ENCODE peak calls at places on chromosomes 11 and 22, in nine cellular contexts. One of them, this sample, is unnamed.
A peak's percentile ranks its signal among the peaks of the same experiment; 100 is the strongest.

GRCh38 chr22:37486224-37486845 is at the start of gene MFNG:
- DNase-seq in Jurkat, Clone E6-1: peak; percentile 37
- DNase-seq in brain microvascular endothelial cell: no peak
- DNase-seq in body of pancreas: peak; percentile 72
- DNase-seq in tibial nerve: peak; percentile 26
- DNase-seq in cardiac fibroblast: peak; percentile 31
- DNase-seq in K562: peak; percentile 86
- DNase-seq in fibroblast of pulmonary artery: peak; percentile 34
- DNase-seq in breast epithelium: peak; percentile 48
- DNase-seq in this sample: no peak

GRCh38 chr11:109112748-109113378 is 309.1 kb upstream of the C11orf87 start:
- DNase-seq in Jurkat, Clone E6-1: no peak
- DNase-seq in brain microvascular endothelial cell: no peak
- DNase-seq in body of pancreas: peak; percentile 34
- DNase-seq in tibial nerve: no peak
- DNase-seq in cardiac fibroblast: no peak
- DNase-seq in K562: no peak
- DNase-seq in fibroblast of pulmonary artery: no peak
- DNase-seq in breast epithelium: no peak
- DNase-seq in this sample: no peak

GRCh38 chr22:28172948-28173360 is 253.9 kb upstream of the PITPNB start:
- DNase-seq in Jurkat, Clone E6-1: peak; percentile 32
- DNase-seq in brain microvascular endothelial cell: no peak
- DNase-seq in body of pancreas: no peak
- DNase-seq in tibial nerve: no peak
- DNase-seq in cardiac fibroblast: no peak
- DNase-seq in K562: no peak
- DNase-seq in fibroblast of pulmonary artery: no peak
- DNase-seq in breast epithelium: no peak
- DNase-seq in this sample: no peak

GRCh38 chr22:46136539-46137217 is 13.6 kb upstream of the PPARA start:
- DNase-seq in Jurkat, Clone E6-1: no peak
- DNase-seq in brain microvascular endothelial cell: no peak
- DNase-seq in body of pancreas: no peak
- DNase-seq in tibial nerve: no peak
- DNase-seq in cardiac fibroblast: no peak
- DNase-seq in K562: no peak
- DNase-seq in fibroblast of pulmonary artery: no peak
- DNase-seq in breast epithelium: no peak
- DNase-seq in this sample: no peak

GRCh38 chr22:29799217-29799680 is 32.1 kb downstream of the UQCR10 start:
- DNase-seq in Jurkat, Clone E6-1: peak; percentile 4
- DNase-seq in brain microvascular endothelial cell: peak; percentile 78
- DNase-seq in body of pancreas: peak; percentile 92
- DNase-seq in tibial nerve: peak; percentile 79
- DNase-seq in cardiac fibroblast: peak; percentile 97
- DNase-seq in K562: peak; percentile 74
- DNase-seq in fibroblast of pulmonary artery: peak; percentile 97
- DNase-seq in breast epithelium: peak; percentile 96
- DNase-seq in this sample: peak; percentile 51

GRCh38 chr22:45531944-45532631 is 29.4 kb downstream of the FBLN1 start:
- DNase-seq in Jurkat, Clone E6-1: no peak
- DNase-seq in brain microvascular endothelial cell: no peak
- DNase-seq in body of pancreas: no peak
- DNase-seq in tibial nerve: no peak
- DNase-seq in cardiac fibroblast: no peak
- DNase-seq in K562: no peak
- DNase-seq in fibroblast of pulmonary artery: no peak
- DNase-seq in breast epithelium: no peak
- DNase-seq in this sample: no peak

GRCh38 chr11:8009856-8010255 is 22.7 kb downstream of the EIF3F start:
- DNase-seq in Jurkat, Clone E6-1: no peak
- DNase-seq in brain microvascular endothelial cell: no peak
- DNase-seq in body of pancreas: no peak
- DNase-seq in tibial nerve: no peak
- DNase-seq in cardiac fibroblast: no peak
- DNase-seq in K562: no peak
- DNase-seq in fibroblast of pulmonary artery: no peak
- DNase-seq in breast epithelium: no peak
- DNase-seq in this sample: no peak

GRCh38 chr11:8098879-8099278 is 17.9 kb downstream of the TUB start:
- DNase-seq in Jurkat, Clone E6-1: no peak
- DNase-seq in brain microvascular endothelial cell: peak; percentile 25
- DNase-seq in body of pancreas: no peak
- DNase-seq in tibial nerve: peak; percentile 1
- DNase-seq in cardiac fibroblast: no peak
- DNase-seq in K562: no peak
- DNase-seq in fibroblast of pulmonary artery: no peak
- DNase-seq in breast epithelium: no peak
- DNase-seq in this sample: no peak

GRCh38 chr11:16193897-16194381 is 162.4 kb downstream of the SOX6 start:
- DNase-seq in Jurkat, Clone E6-1: peak; percentile 23
- DNase-seq in brain microvascular endothelial cell: no peak
- DNase-seq in body of pancreas: no peak
- DNase-seq in tibial nerve: no peak
- DNase-seq in cardiac fibroblast: peak; percentile 8
- DNase-seq in K562: no peak
- DNase-seq in fibroblast of pulmonary artery: peak; percentile 3
- DNase-seq in breast epithelium: no peak
- DNase-seq in this sample: no peak

GRCh38 chr11:34978236-34979191 is 62.1 kb downstream of the PDHX start:
- DNase-seq in Jurkat, Clone E6-1: no peak
- DNase-seq in brain microvascular endothelial cell: no peak
- DNase-seq in body of pancreas: no peak
- DNase-seq in tibial nerve: no peak
- DNase-seq in cardiac fibroblast: no peak
- DNase-seq in K562: no peak
- DNase-seq in fibroblast of pulmonary artery: no peak
- DNase-seq in breast epithelium: no peak
- DNase-seq in this sample: no peak

GRCh38 chr11:75342231-75342918 is 9.1 kb downstream of the ARRB1 start:
- DNase-seq in Jurkat, Clone E6-1: no peak
- DNase-seq in brain microvascular endothelial cell: no peak
- DNase-seq in body of pancreas: no peak
- DNase-seq in tibial nerve: no peak
- DNase-seq in cardiac fibroblast: no peak
- DNase-seq in K562: no peak
- DNase-seq in fibroblast of pulmonary artery: no peak
- DNase-seq in breast epithelium: no peak
- DNase-seq in this sample: no peak

GRCh38 chr11:65448074-65448417 is 25.4 kb downstream of the NEAT1 start:
- DNase-seq in Jurkat, Clone E6-1: no peak
- DNase-seq in brain microvascular endothelial cell: no peak
- DNase-seq in body of pancreas: no peak
- DNase-seq in tibial nerve: no peak
- DNase-seq in cardiac fibroblast: peak; percentile 66
- DNase-seq in K562: no peak
- DNase-seq in fibroblast of pulmonary artery: no peak
- DNase-seq in breast epithelium: no peak
- DNase-seq in this sample: no peak

GRCh38 chr11:114705280-114706024 is 27.1 kb downstream of the NXPE2 start:
- DNase-seq in Jurkat, Clone E6-1: no peak
- DNase-seq in brain microvascular endothelial cell: no peak
- DNase-seq in body of pancreas: no peak
- DNase-seq in tibial nerve: peak; percentile 20
- DNase-seq in cardiac fibroblast: no peak
- DNase-seq in K562: no peak
- DNase-seq in fibroblast of pulmonary artery: no peak
- DNase-seq in breast epithelium: peak; percentile 21
- DNase-seq in this sample: no peak

GRCh38 chr22:44363214-44363979 is 50.6 kb upstream of the SHISAL1 start:
- DNase-seq in Jurkat, Clone E6-1: no peak
- DNase-seq in brain microvascular endothelial cell: peak; percentile 92
- DNase-seq in body of pancreas: peak; percentile 65
- DNase-seq in tibial nerve: peak; percentile 69
- DNase-seq in cardiac fibroblast: peak; percentile 99
- DNase-seq in K562: no peak
- DNase-seq in fibroblast of pulmonary artery: peak; percentile 99
- DNase-seq in breast epithelium: peak; percentile 76
- DNase-seq in this sample: peak; percentile 81

GRCh38 chr11:76772100-76772782 is 10.9 kb upstream of the TSKU start:
- DNase-seq in Jurkat, Clone E6-1: no peak
- DNase-seq in brain microvascular endothelial cell: no peak
- DNase-seq in body of pancreas: no peak
- DNase-seq in tibial nerve: no peak
- DNase-seq in cardiac fibroblast: no peak
- DNase-seq in K562: no peak
- DNase-seq in fibroblast of pulmonary artery: no peak
- DNase-seq in breast epithelium: no peak
- DNase-seq in this sample: no peak

DNA sequence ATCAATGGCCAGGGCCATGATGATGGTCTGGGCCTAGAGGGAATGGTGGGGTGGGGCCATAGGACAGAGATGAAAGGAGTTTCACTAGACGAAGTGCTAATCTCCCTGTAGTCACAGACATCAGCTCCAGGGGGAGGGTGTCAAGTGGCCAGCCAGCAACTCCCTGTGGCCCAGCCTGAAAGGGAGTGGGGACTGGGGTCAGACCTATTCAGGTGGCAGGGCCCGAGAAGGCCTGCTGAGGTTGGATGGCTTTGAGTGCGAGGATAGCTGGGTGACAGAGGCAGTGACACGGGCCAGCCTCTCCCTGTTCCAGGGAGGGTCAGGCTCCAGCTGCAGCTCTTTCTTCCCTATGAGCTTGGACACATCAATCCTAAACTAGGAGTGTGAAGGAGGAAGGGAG is 11.0 kb downstream of the TOB2 start:
- DNase-seq in Jurkat, Clone E6-1: no peak
- DNase-seq in brain microvascular endothelial cell: no peak
- DNase-seq in body of pancreas: no peak
- DNase-seq in tibial nerve: no peak
- DNase-seq in cardiac fibroblast: no peak
- DNase-seq in K562: peak; percentile 9
- DNase-seq in fibroblast of pulmonary artery: no peak
- DNase-seq in breast epithelium: no peak
- DNase-seq in this sample: no peak
- H3K4me3 ChIP-seq in Jurkat, Clone E6-1: no peak overlapping the region
- H3K4me3 ChIP-seq in brain microvascular endothelial cell: no peak overlapping the region
- H3K4me3 ChIP-seq in body of pancreas: no peak overlapping the region
- H3K4me3 ChIP-seq in tibial nerve: no peak overlapping the region
- H3K4me3 ChIP-seq in cardiac fibroblast: no peak overlapping the region
- H3K4me3 ChIP-seq in K562: no peak overlapping the region
- H3K4me3 ChIP-seq in fibroblast of pulmonary artery: no peak overlapping the region
- H3K4me3 ChIP-seq in breast epithelium: no peak overlapping the region
- H3K4me3 ChIP-seq in this sample: no peak overlapping the region

GRCh38 chr22:36381513-36382079 is 6.2 kb downstream of the MYH9 start:
- DNase-seq in Jurkat, Clone E6-1: no peak
- DNase-seq in brain microvascular endothelial cell: no peak
- DNase-seq in body of pancreas: no peak
- DNase-seq in tibial nerve: no peak
- DNase-seq in cardiac fibroblast: no peak
- DNase-seq in K562: no peak
- DNase-seq in fibroblast of pulmonary artery: no peak
- DNase-seq in breast epithelium: no peak
- DNase-seq in this sample: no peak
- H3K4me3 ChIP-seq in Jurkat, Clone E6-1: no peak overlapping the region
- H3K4me3 ChIP-seq in brain microvascular endothelial cell: no peak overlapping the region
- H3K4me3 ChIP-seq in body of pancreas: no peak overlapping the region
- H3K4me3 ChIP-seq in tibial nerve: no peak overlapping the region
- H3K4me3 ChIP-seq in cardiac fibroblast: no peak overlapping the region
- H3K4me3 ChIP-seq in K562: no peak overlapping the region
- H3K4me3 ChIP-seq in fibroblast of pulmonary artery: no peak overlapping the region
- H3K4me3 ChIP-seq in breast epithelium: no peak overlapping the region
- H3K4me3 ChIP-seq in this sample: peak overlapping the region; percentile 59

DNA sequence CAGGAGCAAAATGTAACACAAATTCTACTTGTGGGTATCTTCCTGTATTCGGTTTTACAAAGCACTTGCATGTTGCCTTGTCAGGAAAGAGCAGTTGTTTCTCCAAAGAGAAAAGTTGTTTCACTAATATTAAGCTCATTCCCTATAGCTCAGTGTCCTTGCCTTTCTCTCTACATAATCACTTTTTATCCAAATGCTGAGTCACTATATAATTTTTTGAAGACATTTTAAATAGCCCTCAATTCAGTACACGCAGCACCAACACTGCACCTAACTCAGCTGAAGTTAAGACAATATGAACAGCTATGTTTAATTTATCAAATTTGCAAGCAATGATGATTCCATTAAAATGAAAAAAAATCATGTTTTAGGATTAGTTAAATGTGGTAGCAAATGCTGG is 14.5 kb upstream of the MRTFA start:
- DNase-seq in Jurkat, Clone E6-1: no peak
- DNase-seq in brain microvascular endothelial cell: no peak
- DNase-seq in body of pancreas: no peak
- DNase-seq in tibial nerve: no peak
- DNase-seq in cardiac fibroblast: no peak
- DNase-seq in K562: no peak
- DNase-seq in fibroblast of pulmonary artery: no peak
- DNase-seq in breast epithelium: no peak
- DNase-seq in this sample: no peak
- H3K4me3 ChIP-seq in Jurkat, Clone E6-1: no peak overlapping the region
- H3K4me3 ChIP-seq in brain microvascular endothelial cell: no peak overlapping the region
- H3K4me3 ChIP-seq in body of pancreas: no peak overlapping the region
- H3K4me3 ChIP-seq in tibial nerve: no peak overlapping the region
- H3K4me3 ChIP-seq in cardiac fibroblast: peak overlapping the region; percentile 79
- H3K4me3 ChIP-seq in K562: peak overlapping the region; percentile 81
- H3K4me3 ChIP-seq in fibroblast of pulmonary artery: no peak overlapping the region
- H3K4me3 ChIP-seq in breast epithelium: peak overlapping the region; percentile 73
- H3K4me3 ChIP-seq in this sample: peak overlapping the region; percentile 80

DNA sequence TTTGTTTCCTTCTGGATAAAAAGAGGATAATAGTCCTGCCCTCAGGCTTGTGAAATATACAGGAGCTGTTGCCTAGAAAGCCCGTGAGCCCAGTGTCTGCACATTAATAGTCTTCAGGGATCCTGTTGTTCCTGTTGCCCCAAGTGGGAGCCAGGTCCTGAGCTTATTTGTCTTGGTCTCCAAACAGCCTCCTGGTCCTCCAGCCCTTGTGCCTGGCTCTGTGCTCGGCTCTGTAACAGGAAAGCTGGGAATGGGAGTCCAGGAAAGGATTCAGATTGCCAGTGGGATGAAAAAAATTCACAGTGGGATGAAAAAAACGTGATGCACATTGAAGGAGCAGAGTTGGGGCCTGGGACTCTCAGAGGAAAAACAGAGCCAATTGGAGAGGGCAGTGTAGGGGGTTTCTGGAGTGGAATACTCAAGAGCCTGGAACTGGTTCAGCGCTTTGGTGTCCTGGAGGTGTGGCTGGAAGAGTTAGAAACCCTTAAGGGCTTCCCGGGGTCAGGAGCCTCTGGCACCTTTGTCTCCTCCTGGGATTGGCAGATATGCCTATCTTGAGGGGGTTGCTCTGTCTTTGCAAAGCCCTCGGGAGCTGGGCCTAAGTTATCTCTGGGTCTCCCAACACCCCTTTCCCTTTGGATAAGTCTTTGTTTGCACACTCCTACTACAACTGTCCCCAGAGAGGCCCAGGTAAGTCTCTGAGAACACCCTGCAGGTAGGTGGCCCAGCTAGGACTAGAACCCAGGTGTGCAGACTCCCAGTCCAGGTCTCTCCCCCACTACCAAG is 2.3 kb upstream of the INPPL1 start:
- DNase-seq in Jurkat, Clone E6-1: peak; percentile 4
- DNase-seq in brain microvascular endothelial cell: no peak
- DNase-seq in body of pancreas: no peak
- DNase-seq in tibial nerve: no peak
- DNase-seq in cardiac fibroblast: no peak
- DNase-seq in K562: peak; percentile 15
- DNase-seq in fibroblast of pulmonary artery: no peak
- DNase-seq in breast epithelium: no peak
- DNase-seq in this sample: no peak
- H3K4me3 ChIP-seq in Jurkat, Clone E6-1: peak overlapping the region; percentile 64
- H3K4me3 ChIP-seq in brain microvascular endothelial cell: peak overlapping the region; percentile 83
- H3K4me3 ChIP-seq in body of pancreas: no peak overlapping the region
- H3K4me3 ChIP-seq in tibial nerve: peak overlapping the region; percentile 76
- H3K4me3 ChIP-seq in cardiac fibroblast: peak overlapping the region; percentile 71
- H3K4me3 ChIP-seq in K562: peak overlapping the region; percentile 84
- H3K4me3 ChIP-seq in fibroblast of pulmonary artery: peak overlapping the region; percentile 96
- H3K4me3 ChIP-seq in breast epithelium: peak overlapping the region; percentile 88
- H3K4me3 ChIP-seq in this sample: peak overlapping the region; percentile 99

GRCh38 chr11:94557992-94558391 is 9.2 kb upstream of the PIWIL4 start:
- DNase-seq in Jurkat, Clone E6-1: no peak
- DNase-seq in brain microvascular endothelial cell: no peak
- DNase-seq in body of pancreas: no peak
- DNase-seq in tibial nerve: no peak
- DNase-seq in cardiac fibroblast: no peak
- DNase-seq in K562: no peak
- DNase-seq in fibroblast of pulmonary artery: no peak
- DNase-seq in breast epithelium: no peak
- DNase-seq in this sample: no peak
- H3K4me3 ChIP-seq in Jurkat, Clone E6-1: no peak overlapping the region
- H3K4me3 ChIP-seq in brain microvascular endothelial cell: no peak overlapping the region
- H3K4me3 ChIP-seq in body of pancreas: no peak overlapping the region
- H3K4me3 ChIP-seq in tibial nerve: no peak overlapping the region
- H3K4me3 ChIP-seq in cardiac fibroblast: no peak overlapping the region
- H3K4me3 ChIP-seq in K562: no peak overlapping the region
- H3K4me3 ChIP-seq in fibroblast of pulmonary artery: no peak overlapping the region
- H3K4me3 ChIP-seq in breast epithelium: no peak overlapping the region
- H3K4me3 ChIP-seq in this sample: no peak overlapping the region